ENCODE peak calls at places on chromosomes 3 and 15, in ten cellular contexts. V, A, C, P, E, L, X, Y, F and K are unnamed samples.

GRCh38 chr3:47443611-47443995 is 32.1 kb downstream of the SCAP start:
- DNase-seq in A (no peak), C (no peak), V (no peak), X (no peak), F (no peak), L (peak), P (no peak), Y (no peak), E (no peak), K (peak)

GRCh38 chr3:180306155-180306554 is 269.4 kb upstream of the PEX5L start:
- DNase-seq in L (no peak), P (no peak), A (peak), E (no peak), X (no peak), C (no peak), Y (no peak), F (no peak), V (no peak), K (no peak)

GRCh38 chr3:173096994-173097785 is 43.8 kb downstream of the SPATA16 start:
- DNase-seq in V (peak), X (no peak), C (no peak), P (no peak), A (no peak), E (no peak), F (no peak), L (no peak), Y (no peak), K (no peak)

GRCh38 chr3:9552252-9552999 is 1.2 kb downstream of the LHFPL4 start:
- DNase-seq in P (peak), X (peak), Y (peak), F (no peak), V (peak), C (peak), E (no peak), L (peak), A (no peak), K (peak)

GRCh38 chr3:52707585-52707984 is 1.7 kb downstream of the SPCS1 start:
- DNase-seq in F (no peak), A (no peak), E (no peak), P (peak), Y (no peak), L (no peak), C (no peak), X (no peak), V (no peak), K (no peak)

GRCh38 chr15:39944711-39945110 is 10.8 kb downstream of the EIF2AK4 start:
- DNase-seq in E (no peak), X (no peak), P (no peak), F (no peak), Y (no peak), C (no peak), A (no peak), L (peak), V (peak), K (peak)

GRCh38 chr3:101824691-101825090 is 24.6 kb upstream of the NFKBIZ start:
- DNase-seq in X (no peak), L (no peak), C (peak), E (no peak), A (no peak), F (no peak), Y (no peak), P (no peak), V (peak), K (no peak)

GRCh38 chr15:41445399-41445798 is 28.5 kb downstream of the RTF1 start:
- DNase-seq in C (no peak), X (no peak), F (no peak), L (no peak), A (no peak), P (no peak), E (no peak), V (peak), Y (no peak), K (no peak)

GRCh38 chr15:42611532-42611931 is 36.1 kb downstream of the STARD9 start:
- DNase-seq in V (no peak), X (no peak), L (no peak), A (no peak), E (no peak), P (no peak), F (no peak), Y (no peak), C (no peak), K (no peak)

GRCh38 chr3:108602935-108603294 is 13.4 kb downstream of the DZIP3 start:
- DNase-seq in F (no peak), A (no peak), V (no peak), C (no peak), X (no peak), L (no peak), P (no peak), Y (no peak), E (no peak), K (no peak)

GRCh38 chr3:53422954-53423708 is 71.3 kb upstream of the CACNA1D start:
- DNase-seq in V (no peak), X (no peak), P (no peak), L (no peak), C (no peak), F (no peak), E (no peak), Y (no peak), A (no peak), K (no peak)

GRCh38 chr3:169041677-169042171 is 621.8 kb downstream of the MECOM start:
- DNase-seq in A (peak), V (peak), L (peak), F (no peak), P (no peak), E (no peak), C (no peak), Y (no peak), X (no peak), K (no peak)

GRCh38 chr15:77529394-77530159 is 103.1 kb downstream of the LINGO1 start:
- DNase-seq in L (no peak), C (no peak), V (no peak), Y (peak), P (no peak), A (no peak), F (no peak), X (no peak), E (no peak), K (no peak)

GRCh38 chr15:68365770-68366169 is 66.2 kb downstream of the ITGA11 start:
- DNase-seq in C (no peak), V (no peak), E (no peak), P (no peak), A (no peak), Y (no peak), L (no peak), X (no peak), F (no peak), K (no peak)

GRCh38 chr15:88756926-88757325 is 46.3 kb upstream of the ACAN start:
- DNase-seq in V (no peak), E (no peak), P (no peak), A (no peak), Y (no peak), X (no peak), C (no peak), F (no peak), L (no peak), K (no peak)

GRCh38 chr3:71132995-71133730 is 450.4 kb downstream of the FOXP1 start:
- DNase-seq in L (no peak), C (no peak), P (no peak), A (no peak), Y (no peak), V (no peak), X (no peak), E (no peak), F (no peak), K (no peak)

GRCh38 chr15:97968380-97968779 is 7.9 kb downstream of the ARRDC4 start:
- DNase-seq in C (no peak), L (peak), A (no peak), E (no peak), P (no peak), F (no peak), X (no peak), V (peak), Y (no peak), K (no peak)

GRCh38 chr3:11364181-11364580 is 92.0 kb downstream of the ATG7 start:
- DNase-seq in C (no peak), V (no peak), E (no peak), A (no peak), L (no peak), Y (no peak), P (no peak), X (no peak), F (no peak), K (no peak)

GRCh38 chr3:59750391-59750790 is 700.6 kb upstream of the CFAP20DC start:
- DNase-seq in P (no peak), V (no peak), A (no peak), Y (no peak), E (no peak), C (no peak), L (no peak), F (no peak), X (no peak), K (no peak)

GRCh38 chr3:106699093-106699492 is 678.1 kb upstream of the CCDC54 start:
- DNase-seq in P (no peak), V (no peak), Y (no peak), F (no peak), L (peak), C (no peak), A (peak), E (no peak), X (no peak), K (no peak)

GRCh38 chr3:67064105-67064504 is 66.0 kb downstream of the KBTBD8 start:
- DNase-seq in P (no peak), A (no peak), Y (no peak), V (peak), C (no peak), E (no peak), F (no peak), X (no peak), L (no peak), K (no peak)

GRCh38 chr3:54533856-54534255 is 394.0 kb downstream of the LRTM1 start:
- DNase-seq in F (no peak), P (no peak), X (no peak), A (no peak), C (no peak), Y (no peak), V (peak), L (no peak), E (no peak), K (no peak)

GRCh38 chr15:94411279-94411678 is 179.9 kb downstream of the MCTP2 start:
- DNase-seq in A (peak), F (no peak), X (no peak), L (no peak), V (no peak), P (no peak), C (no peak), Y (no peak), E (no peak), K (no peak)